ENCODE peak calls at places on chromosome 2, in four cellular contexts. N is HepG2, A is K562, R is SK-N-SH. D is an unnamed sample.

GRCh38 chr2:239934571-239935171 is 90.5 kb downstream of the NDUFA10 start:
- DNase-seq in A (peak), N (peak), R (peak), D (peak)

GRCh38 chr2:11213090-11213638 is 57.9 kb downstream of the SLC66A3 start:
- DNase-seq in A (no peak), N (no peak), R (no peak), D (no peak)

GRCh38 chr2:239407112-239407511 is 6.3 kb upstream of the HDAC4 start:
- DNase-seq in A (no peak), R (no peak), N (no peak), D (no peak)

GRCh38 chr2:151063271-151063670 is 198.4 kb downstream of the RBM43 start:
- DNase-seq in A (no peak), R (peak), N (no peak), D (no peak)

GRCh38 chr2:7523557-7524210 is 606.5 kb downstream of the RNF144A start:
- DNase-seq in N (no peak), A (no peak), R (no peak), D (no peak)

GRCh38 chr2:235381261-235381912 is 112.5 kb upstream of the AGAP1 start:
- DNase-seq in R (no peak), A (no peak), N (no peak), D (no peak)

GRCh38 chr2:212726403-212726802 is 187.8 kb upstream of the ERBB4 start:
- DNase-seq in N (no peak), A (no peak), R (no peak), D (no peak)

GRCh38 chr2:182763311-182763912 is 47.4 kb downstream of the DNAJC10 start:
- DNase-seq in A (peak), R (peak), N (peak), D (no peak)

GRCh38 chr2:133641497-133641896 is 73.2 kb upstream of the NCKAP5 start:
- DNase-seq in R (no peak), N (no peak), A (no peak), D (no peak)

GRCh38 chr2:219446101-219446504 is 11.5 kb downstream of the SPEG start:
- DNase-seq in A (no peak), N (no peak), R (peak), D (peak)

GRCh38 chr2:180416553-180417113 is 409.5 kb upstream of the CWC22 start:
- DNase-seq in R (no peak), A (no peak), N (no peak), D (no peak)

GRCh38 chr2:54206596-54206995 is 49.4 kb downstream of the TSPYL6 start:
- DNase-seq in N (peak), A (peak), R (peak), D (no peak)

GRCh38 chr2:162075689-162076132 is 1.7 kb upstream of the DPP4 start:
- DNase-seq in N (no peak), A (no peak), R (no peak), D (no peak)

GRCh38 chr2:8139668-8140202 is 542.1 kb upstream of the ID2 start:
- DNase-seq in A (no peak), N (no peak), R (no peak), D (no peak)

GRCh38 chr2:37189452-37190153 is 1.1 kb upstream of the SULT6B1 start:
- DNase-seq in R (no peak), N (peak), A (peak), D (peak)

DNA sequence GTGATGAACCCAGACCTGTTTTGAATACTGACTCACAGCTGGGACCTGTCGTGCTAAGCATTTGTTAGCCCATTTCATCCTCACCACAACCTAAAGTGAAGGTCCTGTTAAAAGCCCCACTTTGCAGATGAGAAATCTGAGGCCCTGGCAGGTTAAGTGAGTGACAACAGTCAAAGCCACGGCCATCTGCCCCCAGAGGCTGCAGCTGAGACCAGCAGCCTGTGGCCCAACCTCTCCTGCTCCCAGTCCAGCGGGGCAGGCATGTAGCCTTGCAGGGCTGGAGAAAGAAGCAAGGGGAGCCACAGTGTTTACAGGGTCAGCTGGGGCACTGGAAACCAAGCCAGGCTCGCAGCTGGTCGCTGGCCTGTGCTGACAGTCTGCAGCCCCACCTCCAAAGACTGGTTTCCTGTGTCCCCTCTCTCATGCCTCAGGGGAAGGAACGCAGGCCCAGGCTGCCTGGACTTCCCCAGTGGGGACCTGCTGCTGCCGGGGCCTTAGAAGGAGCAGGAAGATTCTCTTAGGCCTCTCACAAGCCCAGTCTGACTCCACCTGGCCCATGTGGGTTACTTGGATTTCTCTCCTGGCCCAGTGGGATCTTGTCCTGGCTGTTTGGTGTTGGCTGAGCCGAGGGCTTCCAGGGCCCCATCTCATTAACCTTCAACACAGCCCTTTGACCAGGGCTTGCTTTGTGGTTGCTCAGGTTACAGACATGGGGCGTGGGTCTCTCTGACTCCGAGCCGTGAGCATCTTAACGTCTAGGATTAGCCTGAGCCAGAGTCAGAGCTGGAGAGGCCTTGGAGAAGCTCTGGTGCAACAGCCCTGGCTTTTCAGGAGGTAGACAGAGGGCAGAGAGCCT is 1.7 kb downstream of the INPP5D start:
- DNase-seq in R (peak), N (peak), A (peak), D (peak)
- TF ChIP-seq POLR2AphosphoS5 in R (no peak), N (no peak), A (no peak), D (no peak)

GRCh38 chr2:2974982-2975381 is 402.6 kb downstream of the EIPR1 start:
- DNase-seq in A (no peak), R (peak), N (no peak), D (no peak)
- TF ChIP-seq REST in A (no peak), R (no peak), N (no peak), D (no peak)

GRCh38 chr2:215414674-215415073 is 21.2 kb downstream of the FN1 start:
- DNase-seq in R (no peak), N (no peak), A (no peak), D (no peak)
- TF ChIP-seq GABPA in R (no peak), N (no peak), A (no peak), D (no peak)

GRCh38 chr2:231513746-231514224 is 16.5 kb downstream of the NMUR1 start:
- DNase-seq in A (no peak), N (no peak), R (no peak), D (no peak)
- TF ChIP-seq POLR2AphosphoS5 in A (no peak), N (no peak), R (no peak), D (no peak)

DNA sequence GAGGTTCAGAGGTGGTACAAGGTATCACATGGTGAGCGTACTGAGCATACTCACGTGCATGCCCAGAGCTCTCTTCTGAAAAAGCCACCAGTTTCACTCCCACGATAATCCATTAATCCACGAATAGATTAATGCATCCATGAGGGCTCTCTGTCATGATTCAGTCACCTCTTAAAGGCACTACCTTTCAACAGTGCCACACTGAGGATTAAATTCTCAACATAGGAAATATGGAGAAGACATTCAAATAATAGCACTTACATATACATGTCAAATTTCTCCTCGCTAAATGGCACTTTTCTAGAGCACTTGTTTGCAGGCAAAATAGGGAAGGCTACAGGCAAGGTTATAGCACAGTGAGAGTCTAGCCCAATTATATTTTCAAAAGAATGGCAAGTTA is 825.9 kb downstream of the TRIB2 start:
- DNase-seq in N (no peak), R (no peak), A (no peak), D (no peak)
- TF ChIP-seq REST in N (no peak), R (no peak), A (no peak), D (no peak)